ENCODE peak calls at places on chromosomes 16 and 17, in six cellular contexts. J is dorsolateral prefrontal cortex, F is heart right ventricle, Z is lung, V is psoas muscle, C is right cardiac atrium. L is an unnamed sample.

GRCh38 chr16:76484020-76484419 is 206.8 kb downstream of the CNTNAP4 start:
- DNase-seq in V (no peak), F (no peak), C (no peak), Z (no peak), J (no peak), L (no peak)

GRCh38 chr16:11356573-11357331 is 11.5 kb downstream of the RMI2 start:
- DNase-seq in C (peak), V (peak), F (peak), J (peak), Z (peak), L (peak)

GRCh38 chr17:333626-334396 is 18.8 kb downstream of the RPH3AL start:
- DNase-seq in J (peak), C (peak), Z (peak), F (peak), V (peak), L (peak)

GRCh38 chr16:69243479-69243878 is 56.5 kb downstream of the SNTB2 start:
- DNase-seq in Z (no peak), F (no peak), V (no peak), J (no peak), C (no peak), L (no peak)

GRCh38 chr16:86789621-86790051 is 211.3 kb downstream of the FOXL1 start:
- DNase-seq in F (no peak), C (no peak), V (no peak), J (no peak), Z (no peak), L (no peak)

GRCh38 chr17:66469890-66470289 is 167.5 kb downstream of the PRKCA start:
- DNase-seq in Z (no peak), V (no peak), C (no peak), F (no peak), J (no peak), L (no peak)

GRCh38 chr17:44376124-44376523 is 12.5 kb upstream of the FAM171A2 start:
- DNase-seq in C (peak), V (no peak), Z (no peak), J (no peak), F (peak), L (no peak)

GRCh38 chr17:48701864-48702532 is 20.3 kb downstream of the PRAC1 start:
- DNase-seq in C (no peak), V (no peak), Z (no peak), F (no peak), J (no peak), L (no peak)

DNA sequence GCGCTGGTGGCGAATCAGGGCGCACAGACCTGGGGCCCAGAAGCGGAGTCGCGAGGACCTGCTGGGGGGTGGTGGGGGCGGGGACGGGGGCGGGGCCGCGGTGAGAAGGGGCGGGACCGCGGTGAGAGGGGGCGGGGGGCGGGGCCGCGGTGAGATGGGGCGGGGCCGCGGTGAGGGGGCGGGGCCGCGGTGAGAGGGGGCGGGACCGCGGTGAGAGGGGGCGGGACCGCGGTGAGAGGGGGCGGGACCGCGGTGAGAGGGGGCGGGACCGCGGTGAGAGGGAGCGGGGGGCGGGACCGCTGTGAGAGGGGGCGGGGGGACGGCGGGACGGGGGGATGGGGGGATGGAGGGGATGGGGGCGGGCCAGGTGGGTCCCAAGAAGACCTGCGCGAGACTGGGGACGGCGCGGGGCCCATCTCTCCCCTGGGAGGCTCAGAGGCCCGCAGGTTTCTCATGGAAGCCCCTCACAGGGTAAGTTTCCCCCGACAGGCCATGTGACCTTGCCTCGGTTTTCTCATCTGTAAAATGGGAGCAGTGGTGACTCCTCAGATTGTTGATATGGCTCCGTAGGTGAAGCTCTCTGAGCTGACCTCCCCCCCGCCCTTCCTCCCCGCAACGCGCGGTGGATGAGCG is 28.6 kb upstream of the DBNDD1 start:
- DNase-seq in J (no peak), F (no peak), C (no peak), Z (no peak), V (peak), L (no peak)
- H3K27ac ChIP-seq in J (peak), F (no peak), C (no peak), Z (no peak), V (no peak), L (no peak)

GRCh38 chr17:61904094-61904710 is 23.6 kb downstream of the INTS2 start:
- DNase-seq in J (no peak), V (no peak), C (peak), Z (no peak), F (no peak), L (no peak)
- H3K27ac ChIP-seq in J (no peak), V (no peak), C (no peak), Z (no peak), F (no peak), L (no peak)

GRCh38 chr17:60704170-60704569 is 26.5 kb downstream of the BCAS3 start:
- DNase-seq in Z (no peak), J (no peak), F (no peak), V (no peak), C (no peak), L (no peak)

GRCh38 chr17:60695960-60696359 is 18.3 kb downstream of the BCAS3 start:
- DNase-seq in F (no peak), C (no peak), V (no peak), Z (no peak), J (no peak), L (no peak)

DNA sequence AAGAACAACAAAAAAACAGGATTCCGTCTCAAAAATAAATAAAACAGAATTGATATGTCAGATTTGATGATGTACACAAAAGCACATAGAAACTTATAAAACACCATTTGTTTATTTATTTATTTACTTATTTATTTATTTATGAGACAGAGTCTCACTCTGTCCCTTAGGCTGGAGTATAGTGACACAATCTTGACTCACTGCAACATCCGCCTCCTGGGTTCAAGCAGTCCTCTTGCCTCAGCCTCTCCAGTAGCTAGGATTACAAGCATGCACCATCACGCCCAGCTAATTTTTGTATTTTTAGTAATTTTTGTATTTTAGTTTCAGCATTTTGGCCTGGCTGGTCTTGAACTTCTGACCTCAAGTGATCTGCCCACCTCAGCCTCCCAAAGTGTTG is 21.4 kb downstream of the BCAS3 start:
- DNase-seq in V (no peak), J (no peak), C (no peak), F (no peak), Z (no peak), L (no peak)
- H3K27ac ChIP-seq in V (no peak), J (no peak), C (no peak), F (no peak), Z (no peak), L (no peak)

DNA sequence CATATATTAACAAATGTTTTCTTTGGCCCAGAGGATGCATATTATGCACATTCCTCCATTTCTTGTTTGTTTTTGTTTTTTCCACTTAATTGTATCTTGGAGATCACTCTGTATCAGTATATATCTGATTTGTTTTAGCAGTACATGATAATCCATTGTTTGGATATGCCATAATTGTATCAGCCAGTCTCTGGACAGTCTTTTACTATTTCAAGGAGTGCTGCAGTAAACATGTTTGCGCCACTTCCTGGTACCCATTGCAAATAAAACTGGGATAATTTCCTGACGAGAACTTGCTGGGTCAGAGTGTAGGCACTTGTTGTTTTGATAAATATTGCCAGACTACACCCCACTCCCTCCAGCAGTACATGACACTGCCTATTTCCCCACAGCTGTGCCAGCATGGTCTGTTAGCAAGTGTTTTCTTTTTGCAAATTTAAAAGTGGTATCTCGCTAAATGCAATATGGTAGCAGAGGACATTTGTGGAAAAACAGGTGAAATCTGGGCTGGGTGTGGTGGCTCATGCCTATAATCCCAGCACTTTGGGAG is 4.9 kb upstream of the TMEM11 start:
- DNase-seq in J (no peak), V (no peak), Z (no peak), F (no peak), C (no peak), L (no peak)
- H3K27ac ChIP-seq in J (no peak), V (no peak), Z (no peak), F (no peak), C (no peak), L (no peak)

GRCh38 chr17:78365561-78366108 is 5.8 kb upstream of the SOCS3 start:
- DNase-seq in V (no peak), J (no peak), F (no peak), C (peak), Z (no peak), L (no peak)
- H3K27ac ChIP-seq in V (no peak), J (peak), F (peak), C (peak), Z (peak), L (no peak)